ENCODE peak calls at places on chromosome 7, in seven cellular contexts. F is transverse colon, Y is GM12878, N is lower leg skin, A is A549, Z is HCT116, I is uterus. E is an unnamed sample.

GRCh38 chr7:73423519-73424485 is 9.8 kb upstream of the FZD9 start:
- DNase-seq in A (no peak), Y (no peak), I (no peak), F (no peak), N (no peak), Z (no peak), E (no peak)

GRCh38 chr7:57203161-57203791 is 71.0 kb upstream of the ZNF479 start:
- DNase-seq in I (no peak), Y (no peak), Z (no peak), N (peak), A (no peak), F (no peak), E (no peak)

GRCh38 chr7:149664176-149664575 is 109.2 kb downstream of the ZNF467 start:
- DNase-seq in Y (no peak), Z (no peak), A (no peak), F (no peak), N (no peak), I (no peak), E (no peak)

GRCh38 chr7:32957326-32958045 is at the start of gene FKBP9:
- DNase-seq in Z (no peak), Y (no peak), N (peak), F (peak), I (peak), A (peak), E (peak)

GRCh38 chr7:70764701-70765208 is 367.2 kb upstream of the GALNT17 start:
- DNase-seq in A (no peak), F (no peak), I (no peak), Y (no peak), N (no peak), Z (no peak), E (no peak)

GRCh38 chr7:94364816-94365215 is 29.9 kb upstream of the COL1A2 start:
- DNase-seq in F (no peak), N (no peak), Z (no peak), I (no peak), Y (no peak), A (no peak), E (no peak)

GRCh38 chr7:129741743-129742213 is 130.3 kb downstream of the NRF1 start:
- DNase-seq in Y (no peak), I (no peak), N (no peak), A (no peak), F (no peak), Z (no peak), E (no peak)

GRCh38 chr7:150951521-150951920 is 26.6 kb downstream of the KCNH2 start:
- DNase-seq in I (no peak), Z (no peak), A (no peak), F (no peak), N (no peak), Y (no peak), E (peak)

GRCh38 chr7:108335264-108335918 is 120.8 kb downstream of the NRCAM start:
- DNase-seq in N (no peak), Y (no peak), I (no peak), A (no peak), Z (no peak), F (no peak), E (peak)

GRCh38 chr7:156668130-156668741 is 27.7 kb downstream of the RNF32 start:
- DNase-seq in A (no peak), F (no peak), N (no peak), I (no peak), Z (no peak), Y (no peak), E (no peak)

GRCh38 chr7:57423768-57424167 is 26.2 kb upstream of the ZNF716 start:
- DNase-seq in I (no peak), F (no peak), N (no peak), Y (no peak), A (no peak), Z (no peak), E (no peak)

GRCh38 chr7:129864042-129864441 is 88.7 kb downstream of the UBE2H start:
- DNase-seq in Z (no peak), A (no peak), Y (no peak), I (peak), F (no peak), N (peak), E (no peak)

GRCh38 chr7:139525750-139526149 is 2.3 kb downstream of the CLEC2L start:
- DNase-seq in Z (no peak), I (no peak), Y (no peak), A (no peak), F (no peak), N (no peak), E (no peak)

GRCh38 chr7:16479587-16479986 is 14.0 kb upstream of the SOSTDC1 start:
- DNase-seq in F (peak), N (no peak), A (no peak), Z (no peak), I (no peak), Y (no peak), E (no peak)

GRCh38 chr7:150371131-150371995 is 2.7 kb downstream of the REPIN1 start:
- DNase-seq in Y (no peak), Z (no peak), N (no peak), I (no peak), A (no peak), F (no peak), E (no peak)

GRCh38 chr7:78489423-78489822 is 690.9 kb downstream of the PHTF2 start:
- DNase-seq in Z (no peak), F (no peak), A (no peak), Y (no peak), N (no peak), I (no peak), E (no peak)

GRCh38 chr7:43785425-43785824 is 26.9 kb downstream of the BLVRA start:
- DNase-seq in N (peak), F (peak), Y (no peak), I (peak), A (no peak), Z (no peak), E (no peak)

GRCh38 chr7:105524840-105525239 is 2.8 kb upstream of the PUS7 start:
- DNase-seq in A (no peak), Y (no peak), F (no peak), N (peak), I (no peak), Z (no peak), E (no peak)

GRCh38 chr7:151408839-151409554 is 841 bp downstream of the WDR86 start:
- DNase-seq in F (peak), Z (no peak), Y (peak), I (no peak), N (no peak), A (no peak), E (no peak)

GRCh38 chr7:17520941-17521340 is 222.5 kb downstream of the AHR start:
- DNase-seq in Z (no peak), Y (no peak), F (no peak), I (no peak), N (no peak), A (no peak), E (no peak)

GRCh38 chr7:134613623-134614347 is 32.9 kb upstream of the BPGM start:
- DNase-seq in I (no peak), N (no peak), A (peak), Z (no peak), Y (no peak), F (no peak), E (no peak)

GRCh38 chr7:30941582-30942310 is 22.0 kb upstream of the GHRHR start:
- DNase-seq in A (no peak), Y (no peak), I (no peak), F (no peak), Z (no peak), N (no peak), E (no peak)

GRCh38 chr7:23454880-23455526 is 15.3 kb downstream of the IGF2BP3 start:
- DNase-seq in A (no peak), Y (no peak), N (no peak), Z (no peak), F (no peak), I (no peak), E (no peak)

GRCh38 chr7:128231021-128231420 is 10.1 kb upstream of the LEP start:
- DNase-seq in A (no peak), N (no peak), Y (no peak), Z (no peak), I (no peak), F (no peak), E (no peak)

GRCh38 chr7:75599244-75599771 is 107.2 kb downstream of the SPDYE5 start:
- DNase-seq in I (no peak), F (no peak), Y (no peak), A (no peak), Z (no peak), N (no peak), E (no peak)

GRCh38 chr7:49812534-49812933 is 39.1 kb downstream of the VWC2 start:
- DNase-seq in Z (no peak), F (no peak), A (no peak), I (no peak), N (no peak), Y (no peak), E (no peak)

GRCh38 chr7:25303380-25304321 is 75.4 kb upstream of the NPVF start:
- DNase-seq in A (no peak), Y (no peak), F (no peak), I (no peak), N (no peak), Z (no peak), E (no peak)

GRCh38 chr7:10677211-10677610 is 296.5 kb upstream of the PHF14 start:
- DNase-seq in Z (no peak), I (no peak), A (no peak), Y (no peak), F (no peak), N (no peak), E (no peak)

GRCh38 chr7:42843209-42843800 is 68.6 kb downstream of the C7orf25 start:
- DNase-seq in A (peak), N (no peak), Y (no peak), I (peak), Z (peak), F (peak), E (peak)

GRCh38 chr7:116441534-116441933 is 58.0 kb upstream of the CAV2 start:
- DNase-seq in Y (no peak), A (no peak), Z (no peak), N (no peak), I (no peak), F (no peak), E (no peak)

GRCh38 chr7:158295966-158296797 is 291.4 kb downstream of the PTPRN2 start:
- DNase-seq in Y (no peak), A (no peak), I (no peak), N (peak), F (no peak), Z (no peak), E (no peak)

GRCh38 chr7:19203686-19204085 is 58.5 kb upstream of the FERD3L start:
- DNase-seq in I (no peak), F (no peak), Z (no peak), Y (no peak), N (no peak), A (no peak), E (no peak)

GRCh38 chr7:101112233-101112632 is 14.7 kb upstream of the SERPINE1 start:
- DNase-seq in Z (no peak), F (no peak), I (peak), N (no peak), A (no peak), Y (no peak), E (no peak)

GRCh38 chr7:44981035-44981706 is 2.4 kb upstream of the MYO1G start:
- DNase-seq in Y (no peak), Z (no peak), I (no peak), N (no peak), A (no peak), F (no peak), E (no peak)

GRCh38 chr7:159227433-159227832 is 82.8 kb upstream of the VIPR2 start:
- DNase-seq in A (no peak), F (no peak), I (no peak), Z (no peak), N (no peak), Y (no peak), E (no peak)

GRCh38 chr7:5143935-5144903 is 45.8 kb upstream of the WIPI2 start:
- DNase-seq in F (peak), Y (peak), I (no peak), A (no peak), N (no peak), Z (no peak), E (peak)

GRCh38 chr7:127207246-127207645 is 45.5 kb downstream of the GRM8 start:
- DNase-seq in Z (no peak), I (no peak), F (no peak), Y (no peak), A (no peak), N (no peak), E (no peak)

GRCh38 chr7:109343662-109344061 is 774.0 kb downstream of the DNAJB9 start:
- DNase-seq in N (no peak), Z (no peak), I (no peak), F (no peak), Y (no peak), A (no peak), E (no peak)

DNA sequence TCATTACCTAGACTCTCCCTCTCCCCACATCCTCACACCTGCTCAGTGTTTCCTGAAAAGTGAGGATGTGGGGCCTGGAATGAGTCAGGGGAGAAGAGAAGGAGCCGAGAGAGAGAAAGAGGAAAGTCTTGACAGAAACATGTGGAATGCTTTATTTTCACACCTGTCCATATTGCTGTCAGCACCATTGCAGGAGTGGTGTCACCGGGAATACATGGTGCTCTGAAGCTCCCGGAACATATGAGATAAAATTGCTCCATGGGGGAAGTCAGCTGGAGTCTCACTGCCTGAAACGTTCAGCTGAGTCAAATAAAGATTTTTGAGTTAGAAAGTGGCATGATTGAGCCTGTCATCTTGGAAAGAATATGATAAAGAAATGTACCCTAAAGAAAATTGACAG is 182.6 kb downstream of the PCLO start:
- DNase-seq in N (no peak), I (no peak), F (no peak), Z (no peak), A (no peak), Y (no peak), E (no peak)
- TF ChIP-seq POLR2A in N (no peak), I (no peak), F (no peak), Z (no peak), A (no peak), Y (no peak), E (no peak)

GRCh38 chr7:56051339-56052191 is at the start of the genes CCT6A and PSPH:
- DNase-seq in F (peak), Y (peak), Z (peak), I (peak), N (peak), A (peak), E (peak)
- TF ChIP-seq POLR2A in F (peak), Y (peak), Z (peak), I (peak), N (no peak), A (peak), E (peak)

GRCh38 chr7:1029637-1030443 is 14.5 kb upstream of the GPR146 start:
- DNase-seq in I (no peak), Z (no peak), Y (no peak), A (no peak), N (no peak), F (no peak), E (no peak)

GRCh38 chr7:1028044-1028770 is 16.1 kb upstream of the GPR146 start:
- DNase-seq in I (peak), N (peak), Y (no peak), Z (peak), F (peak), A (peak), E (peak)

GRCh38 chr7:1027285-1028043 is 16.9 kb upstream of the GPR146 start:
- DNase-seq in F (no peak), Y (no peak), Z (no peak), A (no peak), I (peak), N (no peak), E (peak)

GRCh38 chr7:1030444-1031070 is 13.8 kb upstream of the GPR146 start:
- DNase-seq in A (no peak), F (no peak), Z (no peak), N (no peak), Y (no peak), I (no peak), E (no peak)

DNA sequence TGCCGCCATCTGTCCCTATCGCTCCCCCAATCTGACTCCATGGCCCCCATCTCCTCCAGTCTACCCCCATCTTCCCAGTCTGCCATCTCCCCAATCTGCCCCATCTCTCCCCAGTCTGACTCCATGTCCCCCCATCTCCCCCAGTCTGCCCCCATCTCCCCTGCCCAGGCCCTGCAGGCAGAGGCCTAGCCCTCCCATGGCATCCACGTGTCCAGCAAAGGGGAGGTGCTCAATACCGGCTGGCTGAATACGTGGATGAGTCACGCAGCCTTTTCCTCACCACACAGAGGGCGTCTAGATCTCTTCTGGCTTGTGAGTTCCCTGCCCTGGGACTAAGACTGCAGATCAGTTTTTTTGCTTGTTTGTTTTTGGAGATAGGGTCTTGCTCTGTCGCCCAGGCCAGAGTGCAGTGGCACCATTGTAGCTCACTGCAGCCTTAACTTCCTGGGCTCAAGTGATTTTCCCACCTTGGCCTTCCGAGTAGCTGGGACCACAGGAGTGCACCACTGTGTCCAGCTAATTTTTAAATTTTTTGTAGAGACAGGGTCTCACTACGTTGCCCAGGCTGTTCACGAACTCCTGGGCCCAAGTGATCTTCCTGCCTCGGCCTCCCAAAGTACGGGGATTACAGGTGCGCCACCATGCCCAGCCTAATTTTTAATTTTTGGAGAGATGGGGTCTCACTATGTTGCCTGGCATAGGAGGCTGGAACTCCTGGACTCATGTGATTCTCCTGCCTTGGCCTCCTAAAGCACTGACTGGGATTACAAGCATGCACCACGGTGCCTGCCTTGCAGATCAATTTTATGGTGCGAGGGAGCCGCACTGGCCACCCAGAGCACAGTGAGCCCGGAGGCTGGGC is 15.3 kb upstream of the GPR146 start:
- DNase-seq in N (peak), Y (no peak), A (peak), F (peak), I (peak), Z (peak), E (peak)
- TF ChIP-seq POLR2A in N (no peak), Y (peak), A (peak), F (no peak), I (no peak), Z (no peak), E (no peak)

GRCh38 chr7:95583834-95584621 is 12.3 kb downstream of the PDK4 start:
- DNase-seq in N (no peak), A (no peak), Y (no peak), I (no peak), F (no peak), Z (no peak), E (no peak)
- TF ChIP-seq POLR2A in N (no peak), A (no peak), Y (no peak), I (no peak), F (peak), Z (no peak), E (no peak)

GRCh38 chr7:106659963-106660861 is 746 bp downstream of the CCDC71L start:
- DNase-seq in Z (peak), A (peak), Y (peak), F (peak), N (peak), I (peak), E (peak)
- TF ChIP-seq POLR2A in Z (peak), A (no peak), Y (peak), F (peak), N (no peak), I (peak), E (no peak)

GRCh38 chr7:37916673-37917660 is at the start of gene SFRP4:
- DNase-seq in I (peak), N (no peak), Z (peak), A (peak), F (peak), Y (no peak), E (peak)
- TF ChIP-seq POLR2A in I (peak), N (no peak), Z (no peak), A (peak), F (no peak), Y (no peak), E (no peak)

GRCh38 chr7:2930310-2931033 is 86.4 kb upstream of the GNA12 start:
- DNase-seq in Y (no peak), Z (no peak), F (no peak), N (peak), I (no peak), A (no peak), E (no peak)
- TF ChIP-seq POLR2A in Y (peak), Z (no peak), F (no peak), N (no peak), I (no peak), A (no peak), E (no peak)

E was measured in erythroblast.